ENCODE peak calls at places on chromosomes 12 and 14, in ten cellular contexts. Q is esophagus muscularis mucosa; W is cardiac muscle cell; I is psoas muscle; A is HCT116; O is right atrium auricular region; J is ovary; U is tibial artery; M is CD4-positive, CD25-positive, alpha-beta regulatory T cell; L is small intestine. X is an unnamed sample. For H3K9me3, the result is how much of the 10 kb centered on the place peaks cover.

GRCh38 chr12:68081561-68081960 is 78.0 kb downstream of the IFNG start:
- DNase-seq in Q (no peak), W (no peak), I (no peak), A (no peak), O (no peak), J (no peak), U (no peak), M (no peak), L (no peak), X (no peak)

GRCh38 chr12:42180990-42181611 is 36.4 kb upstream of the GXYLT1 start:
- DNase-seq in Q (no peak), W (peak), I (no peak), A (no peak), O (no peak), J (no peak), U (no peak), M (no peak), L (no peak), X (no peak)

GRCh38 chr12:116551952-116552749 is 7.0 kb upstream of the MAP1LC3B2 start:
- DNase-seq in Q (no peak), W (peak), I (no peak), A (peak), O (no peak), J (no peak), U (no peak), M (no peak), L (no peak), X (no peak)

GRCh38 chr14:106459971-106460730 is 933.8 kb downstream of the TMEM121 start:
- DNase-seq in Q (no peak), W (no peak), I (no peak), A (no peak), O (no peak), J (no peak), U (no peak), M (peak), L (peak), X (peak)

GRCh38 chr14:58733451-58734208 is 95.9 kb downstream of the DACT1 start:
- DNase-seq in Q (no peak), W (no peak), I (no peak), A (no peak), O (no peak), J (no peak), U (no peak), M (no peak), L (no peak), X (no peak)

GRCh38 chr12:49389092-49389703 is 21.9 kb downstream of the SPATS2 start:
- DNase-seq in Q (no peak), W (no peak), I (peak), A (no peak), O (no peak), J (no peak), U (no peak), M (peak), L (no peak), X (peak)

GRCh38 chr12:99334737-99335136 is 312.8 kb upstream of the GARIN6 start:
- DNase-seq in Q (no peak), W (peak), I (no peak), A (no peak), O (no peak), J (no peak), U (no peak), M (no peak), L (no peak), X (no peak)

GRCh38 chr12:109545826-109546225 is 27.5 kb downstream of the MMAB start:
- DNase-seq in Q (no peak), W (no peak), I (peak), A (no peak), O (no peak), J (no peak), U (no peak), M (no peak), L (no peak), X (no peak)

GRCh38 chr12:3271146-3271545 is 194.0 kb downstream of the TSPAN9 start:
- DNase-seq in Q (no peak), W (no peak), I (no peak), A (no peak), O (no peak), J (no peak), U (no peak), M (no peak), L (no peak), X (no peak)

GRCh38 chr14:51609987-51610283 is 41.8 kb upstream of the FRMD6 start:
- DNase-seq in Q (no peak), W (peak), I (no peak), A (no peak), O (no peak), J (no peak), U (no peak), M (no peak), L (no peak), X (no peak)

GRCh38 chr12:42565633-42566032 is 23.9 kb downstream of the PRICKLE1 start:
- DNase-seq in Q (no peak), W (no peak), I (no peak), A (no peak), O (no peak), J (no peak), U (no peak), M (no peak), L (no peak), X (no peak)

GRCh38 chr12:27463826-27464554 is 17.5 kb downstream of the SMCO2 start:
- DNase-seq in Q (no peak), W (peak), I (no peak), A (no peak), O (peak), J (peak), U (no peak), M (no peak), L (no peak), X (no peak)

GRCh38 chr14:20614038-20614840 is 23.1 kb upstream of the RNASE12 start:
- DNase-seq in Q (no peak), W (peak), I (no peak), A (no peak), O (no peak), J (peak), U (no peak), M (no peak), L (peak), X (no peak)

GRCh38 chr12:52836042-52836466 is 1.9 kb upstream of the KRT79 start:
- DNase-seq in Q (no peak), W (peak), I (no peak), A (no peak), O (no peak), J (no peak), U (no peak), M (no peak), L (no peak), X (no peak)

GRCh38 chr12:93682846-93683261 is 5.7 kb downstream of the CRADD start:
- DNase-seq in Q (no peak), W (no peak), I (peak), A (no peak), O (no peak), J (peak), U (no peak), M (no peak), L (no peak), X (no peak)

GRCh38 chr12:3315201-3315661 is 175.8 kb upstream of the PRMT8 start:
- DNase-seq in Q (no peak), W (peak), I (peak), A (no peak), O (peak), J (peak), U (no peak), M (no peak), L (peak), X (no peak)

GRCh38 chr14:64641760-64642159 is 62.5 kb upstream of the PLEKHG3 start:
- DNase-seq in Q (no peak), W (no peak), I (no peak), A (no peak), O (no peak), J (no peak), U (no peak), M (no peak), L (no peak), X (no peak)

GRCh38 chr12:31517994-31518393 is 72.9 kb downstream of the DENND5B start:
- DNase-seq in Q (no peak), W (no peak), I (no peak), A (no peak), O (no peak), J (no peak), U (no peak), M (no peak), L (no peak), X (no peak)

GRCh38 chr14:72723741-72724530 is 170.0 kb downstream of the DPF3 start:
- DNase-seq in Q (no peak), W (peak), I (no peak), A (no peak), O (no peak), J (peak), U (no peak), M (no peak), L (no peak), X (no peak)

GRCh38 chr12:132374821-132375445 is 45.5 kb upstream of the GALNT9 start:
- DNase-seq in Q (no peak), W (no peak), I (peak), A (no peak), O (no peak), J (no peak), U (no peak), M (no peak), L (no peak), X (no peak)

GRCh38 chr12:6056406-6057211 is 67.9 kb downstream of the VWF start:
- DNase-seq in Q (no peak), W (no peak), I (no peak), A (peak), O (no peak), J (no peak), U (no peak), M (no peak), L (peak), X (no peak)

GRCh38 chr12:115611477-115611876 is 666.0 kb downstream of the MED13L start:
- DNase-seq in Q (no peak), W (no peak), I (peak), A (no peak), O (no peak), J (no peak), U (no peak), M (no peak), L (peak), X (no peak)

GRCh38 chr14:61077946-61078738 is 97.1 kb downstream of the SLC38A6 start:
- DNase-seq in Q (no peak), W (no peak), I (no peak), A (no peak), O (no peak), J (no peak), U (no peak), M (no peak), L (no peak), X (no peak)

GRCh38 chr12:19085090-19085489 is 44.4 kb upstream of the PLEKHA5 start:
- DNase-seq in Q (no peak), W (no peak), I (no peak), A (no peak), O (no peak), J (no peak), U (no peak), M (no peak), L (peak), X (no peak)

GRCh38 chr12:98296462-98297079 is 218.8 kb upstream of the TMPO start:
- DNase-seq in Q (no peak), W (no peak), I (no peak), A (no peak), O (no peak), J (no peak), U (no peak), M (no peak), L (peak), X (no peak)

GRCh38 chr12:75650989-75651695 is 139.7 kb upstream of the KRR1 start:
- DNase-seq in Q (no peak), W (peak), I (no peak), A (no peak), O (no peak), J (no peak), U (no peak), M (no peak), L (no peak), X (no peak)

GRCh38 chr14:49477576-49477975 is 108.6 kb downstream of the RPS29 start:
- DNase-seq in Q (no peak), W (no peak), I (no peak), A (no peak), O (no peak), J (no peak), U (no peak), M (no peak), L (no peak), X (no peak)

GRCh38 chr12:30996255-30996654 is 69.7 kb downstream of the TSPAN11 start:
- DNase-seq in Q (no peak), W (peak), I (no peak), A (no peak), O (no peak), J (no peak), U (no peak), M (no peak), L (no peak), X (no peak)

GRCh38 chr12:120639771-120640721 is at the start of gene CABP1:
- DNase-seq in Q (no peak), W (no peak), I (peak), A (no peak), O (no peak), J (no peak), U (no peak), M (peak), L (peak), X (peak)

GRCh38 chr14:50594577-50595316 is 34.8 kb downstream of the ATL1 start:
- DNase-seq in Q (no peak), W (no peak), I (no peak), A (no peak), O (no peak), J (no peak), U (no peak), M (no peak), L (no peak), X (no peak)

GRCh38 chr12:120474092-120474960 is 4.8 kb upstream of the SRSF9 start:
- DNase-seq in Q (no peak), W (peak), I (no peak), A (peak), O (no peak), J (no peak), U (peak), M (no peak), L (peak), X (no peak)

GRCh38 chr12:15662303-15662980 is 126.7 kb downstream of the EPS8 start:
- DNase-seq in Q (no peak), W (peak), I (no peak), A (peak), O (no peak), J (no peak), U (no peak), M (no peak), L (peak), X (no peak)

DNA sequence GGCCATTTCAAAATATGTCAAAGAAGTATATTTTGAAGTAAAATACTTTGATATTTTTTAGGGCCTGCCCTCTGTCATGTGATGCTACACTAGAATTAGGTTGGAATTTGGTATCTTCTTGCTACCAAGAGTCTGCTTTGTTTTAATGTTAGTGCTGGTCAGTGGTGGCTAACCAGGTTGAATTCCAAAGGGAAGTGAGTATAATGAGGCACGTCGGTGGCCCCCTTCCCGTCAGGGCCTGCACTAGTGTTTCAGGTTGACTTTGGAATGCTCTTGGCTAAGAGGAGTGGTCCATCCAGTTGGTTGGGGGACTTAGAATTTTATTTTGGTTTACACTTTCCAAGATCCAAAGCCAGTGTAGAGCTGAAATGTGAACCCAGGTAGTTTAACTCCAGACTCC is 185.4 kb downstream of the NOVA1 start:
- DNase-seq in Q (no peak), W (no peak), I (no peak), A (no peak), O (no peak), J (no peak), U (no peak), M (no peak), L (no peak), X (no peak)
- H3K9me3 ChIP-seq in Q (under half), W (under half), I (under half), A (under half), O (under half), J (under half), U (under half), M (under half), L (under half), X (under half)

GRCh38 chr14:28515571-28515970 is 251.0 kb upstream of the FOXG1 start:
- DNase-seq in Q (no peak), W (peak), I (no peak), A (no peak), O (no peak), J (no peak), U (no peak), M (no peak), L (no peak), X (no peak)
- H3K9me3 ChIP-seq in Q (under half), W (under half), I (under half), A (under half), O (under half), J (under half), U (under half), M (under half), L (under half), X (under half)

DNA sequence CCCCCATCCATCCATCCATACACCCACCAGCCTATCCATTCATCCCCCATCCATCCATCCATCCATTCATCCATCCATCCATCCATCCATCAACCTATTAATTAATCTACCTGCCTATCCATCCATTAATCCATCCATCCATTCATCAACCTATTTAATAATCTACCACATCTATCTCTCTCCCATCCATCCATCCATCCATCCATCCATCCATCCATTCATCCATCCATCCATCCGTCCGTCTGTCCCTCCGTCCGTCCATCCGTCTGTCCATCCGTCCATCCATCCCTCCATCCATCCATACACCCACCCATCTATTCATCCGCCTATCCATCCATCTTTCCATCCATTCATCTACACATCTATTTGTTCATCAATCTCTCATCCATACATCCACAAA is 205.3 kb downstream of the VRK1 start:
- DNase-seq in Q (no peak), W (no peak), I (no peak), A (no peak), O (no peak), J (no peak), U (no peak), M (no peak), L (no peak), X (no peak)
- H3K9me3 ChIP-seq in Q (under half), W (under half), I (under half), A (under half), O (under half), J (under half), U (under half), M (under half), L (under half), X (under half)

GRCh38 chr14:102902523-102903247 is 19.8 kb upstream of the AMN start:
- DNase-seq in Q (no peak), W (no peak), I (no peak), A (no peak), O (no peak), J (no peak), U (no peak), M (no peak), L (no peak), X (no peak)

GRCh38 chr14:102899516-102899900 is 23.0 kb upstream of the AMN start:
- DNase-seq in Q (no peak), W (no peak), I (no peak), A (no peak), O (no peak), J (no peak), U (no peak), M (no peak), L (no peak), X (no peak)

GRCh38 chr14:102902086-102902485 is 20.4 kb upstream of the AMN start:
- DNase-seq in Q (no peak), W (no peak), I (no peak), A (no peak), O (no peak), J (no peak), U (no peak), M (no peak), L (no peak), X (no peak)

GRCh38 chr14:102901633-102902032 is 20.8 kb upstream of the AMN start:
- DNase-seq in Q (no peak), W (no peak), I (no peak), A (no peak), O (no peak), J (no peak), U (no peak), M (no peak), L (no peak), X (no peak)

GRCh38 chr14:102900631-102901571 is 21.6 kb upstream of the AMN start:
- DNase-seq in Q (no peak), W (no peak), I (no peak), A (no peak), O (no peak), J (no peak), U (no peak), M (peak), L (no peak), X (no peak)
- H3K9me3 ChIP-seq in Q (under half), W (under half), I (under half), A (under half), O (under half), J (under half), U (under half), M (under half), L (under half), X (under half)

GRCh38 chr14:40204441-40205175 is 772.4 kb upstream of the FBXO33 start:
- DNase-seq in Q (no peak), W (no peak), I (no peak), A (no peak), O (no peak), J (no peak), U (no peak), M (no peak), L (no peak), X (no peak)

GRCh38 chr14:40197344-40197743 is 765.1 kb upstream of the FBXO33 start:
- DNase-seq in Q (no peak), W (no peak), I (no peak), A (no peak), O (no peak), J (no peak), U (no peak), M (no peak), L (no peak), X (no peak)

GRCh38 chr14:40199101-40199500 is 766.9 kb upstream of the FBXO33 start:
- DNase-seq in Q (no peak), W (no peak), I (no peak), A (no peak), O (no peak), J (no peak), U (no peak), M (no peak), L (no peak), X (no peak)
- H3K9me3 ChIP-seq in Q (under half), W (under half), I (under half), A (under half), O (under half), J (under half), U (under half), M (under half), L (under half), X (under half)

GRCh38 chr12:21026302-21026701 is 104.7 kb upstream of the SLCO1B1 start:
- DNase-seq in Q (no peak), W (no peak), I (no peak), A (no peak), O (no peak), J (no peak), U (no peak), M (no peak), L (no peak), X (no peak)
- H3K9me3 ChIP-seq in Q (under half), W (under half), I (under half), A (under half), O (under half), J (under half), U (under half), M (under half), L (under half), X (under half)

GRCh38 chr14:44720707-44721106 is 213.6 kb upstream of the FSCB start:
- DNase-seq in Q (no peak), W (no peak), I (no peak), A (no peak), O (no peak), J (no peak), U (no peak), M (no peak), L (no peak), X (no peak)
- H3K9me3 ChIP-seq in Q (under half), W (under half), I (under half), A (under half), O (under half), J (under half), U (under half), M (under half), L (under half), X (under half)

X was measured in T-helper 17 cell.